ENCODE peak calls at places on chromosome 22, in five cellular contexts. P, Q, S, C and B are unnamed samples.
A peak's percentile ranks its signal among the peaks of the same experiment; 100 is the strongest.

GRCh38 chr22:27466229-27466628 is 335.3 kb downstream of the MN1 start:
- DNase-seq in P (no peak), Q (no peak), S (no peak), C (no peak), B (no peak)

GRCh38 chr22:49531533-49531895 is 296.2 kb downstream of the BRD1 start:
- DNase-seq in P (no peak), Q (no peak), S (no peak), C (no peak), B (no peak)

GRCh38 chr22:45454260-45454659 is 40.8 kb downstream of the RIBC2 start:
- DNase-seq in P (peak; percentile 49), Q (no peak), S (peak; percentile 67), C (no peak), B (no peak)

GRCh38 chr22:22552630-22553029 is 6.4 kb downstream of the PRAME start:
- DNase-seq in P (no peak), Q (no peak), S (no peak), C (no peak), B (no peak)

GRCh38 chr22:31440681-31441080 is 41.3 kb downstream of the DRG1 start:
- DNase-seq in P (no peak), Q (no peak), S (no peak), C (no peak), B (no peak)

GRCh38 chr22:42277988-42278776 is 7.7 kb upstream of the TCF20 start:
- DNase-seq in P (no peak), Q (peak; percentile 59), S (no peak), C (no peak), B (no peak)

GRCh38 chr22:22689621-22690345 is 45.4 kb downstream of the GGTLC2 start:
- DNase-seq in P (no peak), Q (no peak), S (no peak), C (no peak), B (no peak)

GRCh38 chr22:24137595-24137994 is 43.7 kb upstream of the SUSD2 start:
- DNase-seq in P (peak; percentile 86), Q (no peak), S (peak; percentile 70), C (no peak), B (no peak)

GRCh38 chr22:46763051-46763705 is 728 bp downstream of the TBC1D22A start:
- DNase-seq in P (peak; percentile 7), Q (peak; percentile 73), S (peak; percentile 68), C (no peak), B (no peak)

GRCh38 chr22:46053563-46054090 is 76.7 kb upstream of the WNT7B start:
- DNase-seq in P (peak; percentile 38), Q (peak; percentile 90), S (peak; percentile 80), C (peak; percentile 69), B (peak; percentile 90)

GRCh38 chr22:44488354-44488753 is 9.7 kb downstream of the RTL6 start:
- DNase-seq in P (no peak), Q (no peak), S (no peak), C (no peak), B (no peak)

GRCh38 chr22:44399196-44399837 is 86.6 kb upstream of the SHISAL1 start:
- DNase-seq in P (no peak), Q (no peak), S (peak; percentile 4), C (no peak), B (no peak)

GRCh38 chr22:50544746-50545253 is 899 bp upstream of the KLHDC7B start:
- DNase-seq in P (no peak), Q (no peak), S (no peak), C (no peak), B (no peak)

GRCh38 chr22:50540352-50540751 is 5.3 kb upstream of the KLHDC7B start:
- DNase-seq in P (no peak), Q (no peak), S (no peak), C (no peak), B (peak; percentile 51)

GRCh38 chr22:50544078-50544745 is 1.5 kb upstream of the KLHDC7B start:
- DNase-seq in P (peak; percentile 49), Q (peak; percentile 89), S (no peak), C (peak; percentile 85), B (peak; percentile 89)

GRCh38 chr22:50545522-50546325 is at the start of gene KLHDC7B:
- DNase-seq in P (peak; percentile 35), Q (no peak), S (no peak), C (no peak), B (no peak)

DNA sequence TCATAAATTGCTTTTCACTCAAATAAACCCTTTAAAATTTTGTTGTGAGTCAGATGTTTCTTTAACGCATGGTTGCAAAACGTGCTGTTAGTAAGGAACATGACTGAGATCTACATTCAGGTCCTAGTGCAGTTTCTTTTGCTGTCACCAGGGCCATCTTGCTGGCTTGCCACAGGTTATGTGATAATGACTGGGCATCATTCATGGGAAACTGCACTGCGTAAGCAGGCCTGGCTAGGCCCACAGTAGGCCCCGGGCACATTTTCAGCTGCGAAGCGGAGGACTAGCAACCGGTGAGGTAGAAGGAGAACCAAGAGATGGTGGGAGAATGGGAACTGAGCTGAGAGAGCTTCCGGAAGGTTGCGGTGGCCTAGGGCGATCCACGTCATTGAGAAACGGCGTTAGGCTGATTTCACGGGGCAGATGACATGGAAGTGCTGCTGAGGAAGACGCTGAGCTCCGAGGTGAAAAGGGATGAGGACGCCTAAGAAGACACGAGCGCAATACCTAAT is 3.2 kb upstream of the KLHDC7B start:
- DNase-seq in P (no peak), Q (no peak), S (no peak), C (no peak), B (peak; percentile 65)
- TF ChIP-seq POLR2A in P (no peak), Q (no peak), S (no peak), C (no peak), B (peak; percentile 35)

DNA sequence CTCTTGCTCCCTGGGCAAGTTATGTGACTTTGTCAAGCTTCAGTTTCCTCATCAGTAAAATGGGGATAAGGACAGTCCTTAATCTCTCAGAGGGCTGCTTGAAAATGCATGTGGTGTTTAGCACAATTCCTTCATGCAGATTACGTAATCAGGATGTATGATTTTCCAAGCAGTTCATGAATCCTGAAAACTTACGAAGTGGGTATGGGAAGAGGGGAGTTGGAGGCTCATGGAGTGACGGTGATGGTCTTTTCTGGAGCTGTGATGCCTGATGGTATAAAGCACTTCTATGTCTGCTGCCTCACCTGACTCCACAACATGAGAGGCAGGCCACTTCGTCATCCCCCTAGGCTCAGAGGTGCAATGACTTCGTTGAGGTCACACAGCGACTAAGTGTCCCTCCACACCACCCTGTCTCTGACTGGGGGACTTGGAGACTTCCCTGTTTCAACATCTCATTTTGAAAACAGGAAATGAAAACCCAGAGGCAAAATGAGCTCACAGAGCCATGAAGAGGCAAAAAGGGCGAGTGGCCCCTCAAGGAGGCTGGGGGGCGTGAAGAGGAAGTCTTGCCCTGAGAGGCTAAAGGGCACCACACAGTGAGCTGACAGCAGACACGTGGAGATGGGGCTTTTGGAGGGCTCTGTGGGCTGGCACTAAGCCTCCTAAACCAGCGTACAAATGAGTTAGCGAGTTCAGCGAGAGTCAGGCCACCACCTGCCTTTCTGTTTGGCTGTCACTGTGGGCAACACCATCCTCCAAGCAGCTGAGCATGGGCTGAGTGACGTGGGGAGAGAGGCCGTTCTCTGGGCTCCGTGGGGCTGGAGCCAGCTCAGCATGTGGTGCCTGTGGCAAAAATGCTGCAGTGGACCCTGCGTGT is 10.1 kb downstream of the MCM5 start:
- DNase-seq in P (no peak), Q (no peak), S (no peak), C (no peak), B (peak; percentile 71)
- TF ChIP-seq POLR2A in P (no peak), Q (no peak), S (no peak), C (no peak), B (no peak)

DNA sequence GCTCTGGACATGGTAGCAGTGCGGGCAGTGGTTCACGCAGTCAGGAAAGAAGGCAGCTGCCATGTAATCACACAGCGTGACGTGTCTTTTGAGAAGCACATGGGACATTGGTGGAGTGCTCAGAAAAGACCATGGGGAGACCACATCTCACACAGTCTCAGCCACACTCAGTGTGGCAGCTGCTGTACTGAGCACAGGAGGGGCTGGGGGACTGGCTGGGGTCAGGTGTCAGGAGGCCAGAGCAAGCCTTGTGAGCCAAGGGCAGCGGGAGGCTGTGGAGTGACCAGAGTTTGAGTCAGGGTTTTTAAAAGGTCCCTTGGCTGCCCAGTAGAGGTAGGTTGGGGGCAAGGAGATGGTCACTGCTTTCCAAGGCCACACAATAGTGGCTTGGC is 18.5 kb downstream of the CLDN5 start:
- DNase-seq in P (no peak), Q (no peak), S (no peak), C (no peak), B (no peak)
- TF ChIP-seq POLR2A in P (no peak), Q (no peak), S (no peak), C (no peak), B (no peak)

GRCh38 chr22:36378080-36378788 is 9.5 kb downstream of the MYH9 start:
- DNase-seq in P (no peak), Q (no peak), S (no peak), C (no peak), B (no peak)

GRCh38 chr22:36375071-36375980 is 12.4 kb downstream of the MYH9 start:
- DNase-seq in P (peak; percentile 10), Q (no peak), S (no peak), C (no peak), B (no peak)

GRCh38 chr22:36374603-36375024 is 13.2 kb downstream of the MYH9 start:
- DNase-seq in P (peak; percentile 77), Q (peak; percentile 77), S (peak; percentile 72), C (no peak), B (no peak)

GRCh38 chr22:36377022-36377631 is 10.6 kb downstream of the MYH9 start:
- DNase-seq in P (no peak), Q (no peak), S (no peak), C (no peak), B (no peak)

DNA sequence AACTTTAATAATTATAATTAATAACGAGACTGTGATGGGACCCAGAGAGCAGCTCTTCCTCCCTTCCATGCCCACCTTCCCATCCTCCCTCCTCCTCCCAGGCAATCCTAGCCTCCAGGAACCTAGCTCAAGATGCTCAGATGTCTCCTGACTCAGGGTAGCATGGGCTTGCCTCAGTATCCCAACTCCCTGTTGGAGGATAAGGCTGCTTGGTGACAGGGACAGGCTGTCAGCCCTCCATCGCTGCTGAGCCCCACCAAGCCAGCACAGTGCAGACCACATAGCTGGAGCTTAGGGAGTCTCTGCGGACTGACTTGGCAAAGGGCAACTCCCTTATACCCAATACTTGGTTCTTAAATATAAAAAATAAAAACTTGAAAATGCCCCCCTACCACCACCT is 11.5 kb downstream of the MYH9 start:
- DNase-seq in P (no peak), Q (no peak), S (no peak), C (no peak), B (no peak)
- TF ChIP-seq POLR2A in P (no peak), Q (no peak), S (no peak), C (no peak), B (no peak)

GRCh38 chr22:40670058-40670457 is 9.2 kb upstream of the MCHR1 start:
- DNase-seq in P (no peak), Q (no peak), S (no peak), C (no peak), B (no peak)

GRCh38 chr22:40674274-40674673 is 5.0 kb upstream of the MCHR1 start:
- DNase-seq in P (no peak), Q (no peak), S (no peak), C (no peak), B (no peak)

GRCh38 chr22:40671369-40671768 is 7.9 kb upstream of the MCHR1 start:
- DNase-seq in P (no peak), Q (no peak), S (no peak), C (no peak), B (no peak)

GRCh38 chr22:40673017-40673416 is 6.3 kb upstream of the MCHR1 start:
- DNase-seq in P (no peak), Q (no peak), S (no peak), C (no peak), B (no peak)

GRCh38 chr22:40671796-40672360 is 7.4 kb upstream of the MCHR1 start:
- DNase-seq in P (no peak), Q (no peak), S (no peak), C (no peak), B (no peak)
- TF ChIP-seq POLR2A in P (no peak), Q (no peak), S (no peak), C (no peak), B (no peak)

GRCh38 chr22:29290061-29290460 is 16.4 kb upstream of the GAS2L1 start:
- DNase-seq in P (no peak), Q (no peak), S (no peak), C (no peak), B (no peak)
- TF ChIP-seq POLR2A in P (no peak), Q (no peak), S (no peak), C (no peak), B (no peak)